ENCODE peak calls at places on chromosomes 4 and X, in nine cellular contexts. B is fibroblast of pulmonary artery; Y is naive thymus-derived CD4-positive, alpha-beta T cell; I is K562; L is H7; U is cardiac muscle cell; A is IMR-90; T is CD8-positive, alpha-beta memory T cell; Q is adipocyte. D is an unnamed sample.
A peak's percentile ranks its signal among the peaks of the same experiment; 100 is the strongest.

GRCh38 chrX:65924938-65925507 is 114.9 kb downstream of the VSIG4 start:
- DNase-seq in B (no peak), U (no peak), I (peak; percentile 31), T (no peak), Y (no peak), L (no peak), Q (no peak), A (no peak), D (no peak)

GRCh38 chrX:114581528-114582263 is 2.2 kb upstream of the HTR2C start:
- DNase-seq in T (no peak), I (no peak), B (no peak), L (peak; percentile 68), A (no peak), Q (no peak), U (peak; percentile 49), Y (no peak), D (peak; percentile 58)

GRCh38 chr4:167100120-167100519 is 134.2 kb downstream of the SPOCK3 start:
- DNase-seq in A (no peak), T (no peak), L (no peak), U (peak; percentile 35), I (no peak), B (peak; percentile 63), Y (no peak), Q (peak; percentile 89), D (no peak)

GRCh38 chrX:43604753-43605152 is 51.3 kb upstream of the MAOA start:
- DNase-seq in I (no peak), T (no peak), Q (no peak), U (no peak), L (no peak), A (no peak), B (no peak), Y (no peak), D (no peak)

GRCh38 chr4:53321151-53321987 is 44.5 kb downstream of the SCFD2 start:
- DNase-seq in Q (peak; percentile 91), B (peak; percentile 83), U (no peak), A (peak; percentile 86), T (no peak), L (no peak), Y (no peak), I (no peak), D (no peak)

GRCh38 chr4:151169900-151170299 is 70.5 kb downstream of the RPS3A start:
- DNase-seq in I (no peak), T (no peak), L (no peak), A (peak; percentile 74), Y (no peak), B (peak; percentile 29), U (no peak), Q (peak; percentile 73), D (no peak)

GRCh38 chr4:13541176-13541604 is 3.1 kb downstream of the NKX3-2 start:
- DNase-seq in U (no peak), B (no peak), Y (no peak), T (no peak), Q (no peak), L (peak; percentile 58), I (no peak), A (no peak), D (no peak)

GRCh38 chrX:40107291-40108083 is 9.7 kb upstream of the BCOR start:
- DNase-seq in U (peak; percentile 73), B (no peak), T (no peak), Y (no peak), A (no peak), Q (peak; percentile 61), I (no peak), L (peak; percentile 83), D (peak; percentile 90)

GRCh38 chrX:17442898-17443297 is 67.9 kb downstream of the NHS start:
- DNase-seq in B (no peak), L (no peak), I (no peak), Y (no peak), U (no peak), A (no peak), Q (no peak), T (no peak), D (no peak)

GRCh38 chr4:98706200-98706813 is 47.9 kb upstream of the TSPAN5 start:
- DNase-seq in U (no peak), Q (no peak), B (no peak), I (no peak), T (peak; percentile 67), A (no peak), Y (peak; percentile 21), L (no peak), D (no peak)

DNA sequence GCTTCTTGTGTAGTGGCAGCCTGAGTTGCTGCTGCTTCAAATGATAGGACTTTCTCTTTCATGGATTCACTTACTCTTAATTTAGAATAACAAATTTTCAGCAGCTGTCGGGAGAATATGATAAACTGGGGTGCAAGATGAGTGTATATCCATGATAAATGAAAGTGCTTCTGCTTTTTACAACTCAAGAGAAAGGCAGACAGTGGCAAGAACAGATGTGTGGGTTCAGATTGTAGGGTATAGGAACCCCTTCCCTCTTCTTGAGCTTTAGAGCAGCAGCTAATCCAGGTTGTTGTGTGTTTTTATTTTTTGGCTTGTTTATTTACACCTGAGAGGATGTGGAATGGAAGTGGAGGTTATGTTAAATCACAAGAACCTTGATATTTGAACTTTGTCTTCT is 1.1 kb downstream of the SH3BGRL start:
- DNase-seq in U (no peak), T (no peak), A (no peak), I (no peak), Q (no peak), B (no peak), L (no peak), Y (no peak), D (no peak)
- H3K4me3 ChIP-seq in U (peak overlapping the region; percentile 91), T (peak overlapping the region; percentile 99), A (peak overlapping the region; percentile 58), I (peak overlapping the region; percentile 49), Q (peak overlapping the region; percentile 85), B (peak overlapping the region; percentile 81), L (peak overlapping the region; percentile 14), Y (peak overlapping the region; percentile 97), D (peak overlapping the region; percentile 83)

DNA sequence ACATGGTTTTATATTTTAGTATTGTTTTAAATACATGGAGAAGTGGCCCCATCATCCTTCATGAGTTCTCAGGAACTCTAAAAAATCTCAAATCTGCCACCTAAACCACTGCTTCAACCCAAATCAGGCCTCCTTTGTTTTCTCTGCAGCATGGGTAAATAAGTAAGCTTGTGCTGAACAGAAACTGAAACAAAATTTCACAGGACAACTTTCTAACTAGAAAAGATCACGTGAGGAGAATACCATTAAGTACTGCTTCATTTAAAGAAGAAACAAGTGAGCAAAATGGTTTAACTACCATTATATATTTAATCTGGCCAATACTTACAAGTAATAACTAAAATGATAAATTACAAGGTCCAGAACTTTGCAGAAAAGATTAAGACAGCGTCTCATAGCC is 2.5 kb downstream of the ARAP2 start:
- DNase-seq in A (no peak), Q (no peak), T (peak; percentile 55), L (no peak), U (no peak), I (no peak), Y (peak; percentile 46), B (no peak), D (no peak)
- H3K4me3 ChIP-seq in A (no peak overlapping the region), Q (no peak overlapping the region), T (peak overlapping the region; percentile 85), L (no peak overlapping the region), U (no peak overlapping the region), I (no peak overlapping the region), Y (peak overlapping the region; percentile 67), B (no peak overlapping the region), D (no peak overlapping the region)

DNA sequence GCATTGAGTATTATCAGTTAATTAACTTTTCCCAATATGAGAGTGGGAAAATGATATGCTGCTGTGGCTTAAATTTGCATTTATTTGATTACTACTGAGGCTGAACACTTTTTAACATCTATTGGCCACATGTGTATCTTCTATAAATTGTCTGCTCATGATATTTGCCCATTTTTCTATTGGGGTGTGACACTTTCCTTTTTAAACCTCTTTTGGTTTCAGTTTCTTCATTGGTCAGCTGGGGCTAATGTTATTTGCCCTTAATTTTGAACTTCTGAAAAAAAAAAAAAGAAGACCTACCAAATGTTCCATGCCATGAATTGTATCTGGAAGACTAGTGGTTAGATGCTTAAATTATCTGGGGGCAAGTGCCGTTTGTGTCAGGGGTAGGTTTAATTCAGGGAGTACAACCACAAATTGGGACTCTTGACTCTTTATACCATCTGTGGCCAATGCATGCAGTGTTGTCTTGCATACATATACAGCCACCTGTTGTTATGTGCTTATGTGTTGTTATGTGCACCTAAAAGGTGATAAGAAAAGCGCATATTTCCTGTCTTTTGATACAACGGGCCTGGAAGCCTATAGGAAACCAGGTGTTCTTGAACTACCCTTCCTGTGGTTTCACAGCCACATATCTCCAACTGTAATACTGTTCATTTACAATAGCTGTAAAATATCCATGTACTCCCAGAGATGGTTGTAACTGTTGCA is 48.9 kb downstream of the SH2D1A start:
- DNase-seq in A (no peak), B (no peak), Q (no peak), L (no peak), U (no peak), T (peak; percentile 9), Y (no peak), I (no peak), D (no peak)
- H3K4me3 ChIP-seq in A (no peak overlapping the region), B (no peak overlapping the region), Q (no peak overlapping the region), L (no peak overlapping the region), U (no peak overlapping the region), T (no peak overlapping the region), Y (peak overlapping the region; percentile 27), I (no peak overlapping the region), D (no peak overlapping the region)

GRCh38 chr4:89136525-89136924 is 25.2 kb downstream of the TIGD2 start:
- DNase-seq in L (no peak), Q (peak; percentile 53), I (no peak), B (no peak), Y (no peak), A (peak; percentile 70), T (no peak), U (no peak), D (no peak)
- H3K4me3 ChIP-seq in L (no peak overlapping the region), Q (no peak overlapping the region), I (no peak overlapping the region), B (no peak overlapping the region), Y (no peak overlapping the region), A (no peak overlapping the region), T (no peak overlapping the region), U (no peak overlapping the region), D (no peak overlapping the region)

GRCh38 chr4:87918314-87919058 is 57.0 kb upstream of the SPP1 start:
- DNase-seq in Q (no peak), L (no peak), B (no peak), A (no peak), T (no peak), Y (no peak), U (no peak), I (no peak), D (no peak)
- H3K4me3 ChIP-seq in Q (no peak overlapping the region), L (no peak overlapping the region), B (no peak overlapping the region), A (no peak overlapping the region), T (no peak overlapping the region), Y (no peak overlapping the region), U (no peak overlapping the region), I (no peak overlapping the region), D (no peak overlapping the region)

D was measured in aorta.